ENCODE peak calls at places on chromosomes 7 and 10, in four cellular contexts. D is HTR-8/SVneo; S is HFF-Myc; R is stimulated activated CD4-positive, alpha-beta T cell treated with anti-CD3 and anti-CD28 coated beads, Interleukin-4, amount 100 ng/mL, for 4 hours. A is an unnamed sample.

GRCh38 chr10:110610308-110610774 is 33.8 kb upstream of the RBM20 start:
- DNase-seq in R (no peak), D (peak), S (no peak), A (peak)

GRCh38 chr10:49115015-49115795 is at the start of gene VSTM4:
- DNase-seq in S (no peak), D (no peak), R (no peak), A (peak)

GRCh38 chr7:100509213-100509612 is 25.5 kb downstream of the NYAP1 start:
- DNase-seq in D (no peak), S (no peak), R (no peak), A (no peak)

GRCh38 chr7:98640375-98640774 is 23.3 kb downstream of the NPTX2 start:
- DNase-seq in D (no peak), R (no peak), S (no peak), A (no peak)

GRCh38 chr7:5780801-5781496 is 514 bp downstream of the RNF216 start:
- DNase-seq in D (no peak), R (peak), S (no peak), A (peak)

GRCh38 chr10:63553473-63553872 is 32.3 kb downstream of the REEP3 start:
- DNase-seq in R (no peak), S (no peak), D (no peak), A (no peak)

GRCh38 chr10:79025113-79025832 is 43.5 kb upstream of the ZMIZ1 start:
- DNase-seq in S (no peak), D (no peak), R (no peak), A (no peak)

GRCh38 chr10:29450405-29450804 is 161.5 kb downstream of the LYZL1 start:
- DNase-seq in D (no peak), R (no peak), S (no peak), A (no peak)

GRCh38 chr7:909358-910329 is 33.3 kb downstream of the GET4 start:
- DNase-seq in D (peak), S (no peak), R (no peak), A (no peak)

GRCh38 chr7:4792537-4793126 is 17.2 kb downstream of the AP5Z1 start:
- DNase-seq in D (no peak), S (no peak), R (peak), A (peak)

GRCh38 chr7:74010407-74010806 is 17.6 kb upstream of the ELN start:
- DNase-seq in R (no peak), S (no peak), D (no peak), A (no peak)

GRCh38 chr7:13641699-13642098 is 347.8 kb downstream of the ETV1 start:
- DNase-seq in S (no peak), D (peak), R (no peak), A (peak)

GRCh38 chr7:16989883-16990413 is 108.2 kb upstream of the AGR3 start:
- DNase-seq in S (peak), D (peak), R (no peak), A (no peak)

GRCh38 chr10:92849234-92849525 is 860 bp downstream of the EXOC6 start:
- DNase-seq in S (no peak), D (no peak), R (no peak), A (no peak)

GRCh38 chr10:46287846-46288480 is 1.2 kb downstream of the ANTXRL start:
- DNase-seq in D (no peak), S (no peak), R (no peak), A (no peak)

GRCh38 chr10:86654411-86655172 is at the start of gene OPN4:
- DNase-seq in D (no peak), S (no peak), R (no peak), A (no peak)

GRCh38 chr7:55059006-55059405 is 40.2 kb downstream of the EGFR start:
- DNase-seq in S (no peak), R (no peak), D (no peak), A (no peak)

GRCh38 chr7:134777908-134778580 is 1.4 kb upstream of the CALD1 start:
- DNase-seq in R (no peak), D (no peak), S (no peak), A (no peak)

GRCh38 chr10:51729822-51730530 is 30.6 kb upstream of the CSTF2T start:
- DNase-seq in S (no peak), D (no peak), R (no peak), A (no peak)

GRCh38 chr10:98323221-98324164 is 55.5 kb upstream of the LOXL4 start:
- DNase-seq in D (peak), S (peak), R (no peak), A (no peak)

GRCh38 chr7:80428161-80429054 is 83.5 kb downstream of the GNAT3 start:
- DNase-seq in D (peak), S (no peak), R (no peak), A (peak)

GRCh38 chr10:5078781-5079180 is 15.4 kb upstream of the AKR1C3 start:
- DNase-seq in D (no peak), S (no peak), R (no peak), A (no peak)

GRCh38 chr10:43939939-43940810 is 291.5 kb upstream of the ZNF32 start:
- DNase-seq in R (no peak), D (no peak), S (peak), A (no peak)

GRCh38 chr7:100602889-100603696 is 930 bp downstream of the PCOLCE start:
- DNase-seq in D (peak), S (peak), R (no peak), A (no peak)

GRCh38 chr7:10677211-10677610 is 296.5 kb upstream of the PHF14 start:
- DNase-seq in S (no peak), D (no peak), R (no peak), A (no peak)

GRCh38 chr7:150860291-150860977 is 8.1 kb downstream of the AOC1 start:
- DNase-seq in S (no peak), D (no peak), R (no peak), A (no peak)

GRCh38 chr10:125375210-125375609 is 214.8 kb upstream of the CTBP2 start:
- DNase-seq in D (peak), R (no peak), S (no peak), A (no peak)